ENCODE peak calls at places on chromosomes 13 and 19, in nine cellular contexts. G is heart right ventricle; T is activated naive CD8-positive, alpha-beta T cell treated with anti-CD3 and anti-CD28 coated beads for 36 hours; L is stimulated activated CD4-positive, alpha-beta T cell treated with anti-CD3 and anti-CD28 coated beads, Interleukin-4, amount 100 ng/mL, for 24 hours; V is NCI-H748 treated with DMSO at 0.1 percent for 48 hours; Q is nucleus accumbens; W is GM03348; A is A673; K is HS-27A. X is an unnamed sample.

GRCh38 chr13:29266261-29266660 is 329.2 kb downstream of the SLC7A1 start:
- DNase-seq in L (no peak), A (no peak), T (no peak), Q (no peak), K (no peak), V (no peak), G (no peak), W (no peak), X (no peak)

GRCh38 chr13:99123101-99124045 is 77.3 kb upstream of the UBAC2 start:
- DNase-seq in Q (no peak), A (no peak), K (peak), V (no peak), T (no peak), G (no peak), W (peak), L (no peak), X (peak)

GRCh38 chr19:34269489-34269888 is 15.1 kb downstream of the GARRE1 start:
- DNase-seq in L (no peak), G (no peak), T (no peak), W (no peak), A (no peak), K (no peak), V (no peak), Q (no peak), X (no peak)

GRCh38 chr13:94825507-94825906 is 113.2 kb upstream of the SOX21 start:
- DNase-seq in Q (peak), V (peak), A (peak), K (no peak), T (no peak), W (no peak), G (peak), L (no peak), X (no peak)

GRCh38 chr19:17441241-17442135 is 7.0 kb downstream of the TMEM221 start:
- DNase-seq in K (no peak), G (no peak), W (peak), A (peak), T (peak), V (no peak), Q (no peak), L (peak), X (no peak)

GRCh38 chr13:112702341-112702982 is 12.6 kb downstream of the ATP11A start:
- DNase-seq in L (no peak), G (no peak), A (no peak), V (no peak), W (no peak), K (no peak), Q (no peak), T (no peak), X (no peak)

GRCh38 chr13:75258159-75258782 is 223.7 kb downstream of the TBC1D4 start:
- DNase-seq in K (peak), G (no peak), A (peak), L (no peak), T (no peak), V (peak), W (peak), Q (no peak), X (peak)

GRCh38 chr19:48728882-48729645 is 9.5 kb upstream of the MAMSTR start:
- DNase-seq in A (no peak), L (no peak), G (no peak), K (no peak), Q (no peak), V (no peak), T (no peak), W (no peak), X (no peak)

GRCh38 chr19:4704317-4704673 is 19.3 kb downstream of the DPP9 start:
- DNase-seq in G (no peak), K (no peak), T (no peak), L (no peak), A (no peak), V (no peak), Q (no peak), W (no peak), X (no peak)

GRCh38 chr13:78608254-78608704 is 4.9 kb upstream of the POU4F1 start:
- DNase-seq in W (no peak), Q (no peak), A (no peak), K (no peak), L (no peak), V (no peak), G (no peak), T (no peak), X (no peak)

GRCh38 chr13:104414771-104415170 is 1348.6 kb upstream of the SLC10A2 start:
- DNase-seq in W (no peak), Q (no peak), T (no peak), G (no peak), K (no peak), L (no peak), V (no peak), A (no peak), X (no peak)

GRCh38 chr19:5143471-5144411 is 174.8 kb downstream of the KDM4B start:
- DNase-seq in L (no peak), W (no peak), K (no peak), Q (no peak), G (no peak), A (no peak), V (no peak), T (peak), X (no peak)

X was measured in hepatic stellate cell.